ENCODE peak calls at places on chromosome 11, in seven cellular contexts. S is breast epithelium; B is CD4-positive, alpha-beta memory T cell; U is mesendoderm; G is lung; L is esophagus squamous epithelium; O is HepG2. A is an unnamed sample.
A peak's percentile ranks its signal among the peaks of the same experiment; 100 is the strongest.

GRCh38 chr11:96607890-96608558 is 218.2 kb downstream of the JRKL start:
- DNase-seq in S (no peak), B (no peak), U (peak; percentile 78), G (no peak), L (no peak), O (no peak), A (no peak)

GRCh38 chr11:18495268-18495667 is 31.5 kb downstream of the TSG101 start:
- DNase-seq in S (no peak), B (no peak), U (no peak), G (no peak), L (no peak), O (no peak), A (no peak)

GRCh38 chr11:88680806-88681205 is 343.3 kb upstream of the CTSC start:
- DNase-seq in S (no peak), B (no peak), U (no peak), G (no peak), L (no peak), O (no peak), A (no peak)

GRCh38 chr11:68266121-68266891 is 5.5 kb downstream of the C11orf24 start:
- DNase-seq in S (no peak), B (no peak), U (no peak), G (no peak), L (no peak), O (no peak), A (no peak)

GRCh38 chr11:86152901-86153300 is 84.0 kb upstream of the PICALM start:
- DNase-seq in S (no peak), B (no peak), U (no peak), G (no peak), L (no peak), O (no peak), A (no peak)

GRCh38 chr11:78350101-78350645 is 67.4 kb downstream of the GAB2 start:
- DNase-seq in S (no peak), B (no peak), U (peak; percentile 64), G (no peak), L (no peak), O (no peak), A (peak; percentile 30)

GRCh38 chr11:82823635-82824614 is 76.3 kb downstream of the PRCP start:
- DNase-seq in S (no peak), B (no peak), U (no peak), G (no peak), L (no peak), O (no peak), A (no peak)

GRCh38 chr11:21427750-21428149 is 758.4 kb downstream of the NELL1 start:
- DNase-seq in S (no peak), B (no peak), U (no peak), G (no peak), L (no peak), O (no peak), A (no peak)

GRCh38 chr11:2092956-2093412 is 46.2 kb downstream of the IGF2 start:
- DNase-seq in S (peak; percentile 96), B (peak; percentile 81), U (no peak), G (peak; percentile 82), L (no peak), O (no peak), A (no peak)

GRCh38 chr11:57646756-57647303 is 2.9 kb downstream of the YPEL4 start:
- DNase-seq in S (no peak), B (no peak), U (peak; percentile 60), G (no peak), L (no peak), O (no peak), A (no peak)

GRCh38 chr11:64098318-64098831 is 62.6 kb downstream of the FLRT1 start:
- DNase-seq in S (no peak), B (no peak), U (no peak), G (no peak), L (no peak), O (peak; percentile 73), A (no peak)

GRCh38 chr11:131980878-131981668 is 610.7 kb downstream of the NTM start:
- DNase-seq in S (no peak), B (no peak), U (no peak), G (no peak), L (no peak), O (no peak), A (no peak)

GRCh38 chr11:102553835-102554282 is 23.3 kb upstream of the MMP7 start:
- DNase-seq in S (no peak), B (no peak), U (no peak), G (no peak), L (no peak), O (peak; percentile 68), A (no peak)

GRCh38 chr11:123357990-123358827 is 71.9 kb upstream of the GRAMD1B start:
- DNase-seq in S (no peak), B (no peak), U (peak; percentile 57), G (no peak), L (no peak), O (no peak), A (no peak)

GRCh38 chr11:97110376-97110775 is 720.6 kb downstream of the JRKL start:
- DNase-seq in S (no peak), B (no peak), U (no peak), G (no peak), L (no peak), O (no peak), A (no peak)

GRCh38 chr11:96652516-96652915 is 262.7 kb downstream of the JRKL start:
- DNase-seq in S (no peak), B (no peak), U (no peak), G (no peak), L (no peak), O (no peak), A (no peak)

GRCh38 chr11:130513132-130513531 is 64.7 kb downstream of the ADAMTS15 start:
- DNase-seq in S (no peak), B (no peak), U (no peak), G (no peak), L (no peak), O (no peak), A (no peak)

GRCh38 chr11:92295175-92296137 is 70.8 kb downstream of the FAT3 start:
- DNase-seq in S (no peak), B (no peak), U (no peak), G (no peak), L (no peak), O (no peak), A (no peak)

GRCh38 chr11:72864692-72865655 is 50.8 kb downstream of the ATG16L2 start:
- DNase-seq in S (no peak), B (no peak), U (no peak), G (no peak), L (no peak), O (no peak), A (no peak)

GRCh38 chr11:101718406-101718805 is 134.6 kb upstream of the TRPC6 start:
- DNase-seq in S (no peak), B (no peak), U (no peak), G (no peak), L (no peak), O (no peak), A (no peak)

GRCh38 chr11:115420524-115420923 is 83.7 kb downstream of the CADM1 start:
- DNase-seq in S (no peak), B (no peak), U (no peak), G (no peak), L (no peak), O (no peak), A (no peak)

GRCh38 chr11:12245091-12245490 is 132.3 kb upstream of the PARVA start:
- DNase-seq in S (no peak), B (no peak), U (no peak), G (no peak), L (no peak), O (no peak), A (no peak)

GRCh38 chr11:20014067-20014402 is 146.2 kb downstream of the DBX1 start:
- DNase-seq in S (no peak), B (no peak), U (no peak), G (no peak), L (no peak), O (no peak), A (no peak)

GRCh38 chr11:19555266-19555665 is 157.4 kb upstream of the NAV2 start:
- DNase-seq in S (no peak), B (no peak), U (no peak), G (no peak), L (no peak), O (no peak), A (no peak)

DNA sequence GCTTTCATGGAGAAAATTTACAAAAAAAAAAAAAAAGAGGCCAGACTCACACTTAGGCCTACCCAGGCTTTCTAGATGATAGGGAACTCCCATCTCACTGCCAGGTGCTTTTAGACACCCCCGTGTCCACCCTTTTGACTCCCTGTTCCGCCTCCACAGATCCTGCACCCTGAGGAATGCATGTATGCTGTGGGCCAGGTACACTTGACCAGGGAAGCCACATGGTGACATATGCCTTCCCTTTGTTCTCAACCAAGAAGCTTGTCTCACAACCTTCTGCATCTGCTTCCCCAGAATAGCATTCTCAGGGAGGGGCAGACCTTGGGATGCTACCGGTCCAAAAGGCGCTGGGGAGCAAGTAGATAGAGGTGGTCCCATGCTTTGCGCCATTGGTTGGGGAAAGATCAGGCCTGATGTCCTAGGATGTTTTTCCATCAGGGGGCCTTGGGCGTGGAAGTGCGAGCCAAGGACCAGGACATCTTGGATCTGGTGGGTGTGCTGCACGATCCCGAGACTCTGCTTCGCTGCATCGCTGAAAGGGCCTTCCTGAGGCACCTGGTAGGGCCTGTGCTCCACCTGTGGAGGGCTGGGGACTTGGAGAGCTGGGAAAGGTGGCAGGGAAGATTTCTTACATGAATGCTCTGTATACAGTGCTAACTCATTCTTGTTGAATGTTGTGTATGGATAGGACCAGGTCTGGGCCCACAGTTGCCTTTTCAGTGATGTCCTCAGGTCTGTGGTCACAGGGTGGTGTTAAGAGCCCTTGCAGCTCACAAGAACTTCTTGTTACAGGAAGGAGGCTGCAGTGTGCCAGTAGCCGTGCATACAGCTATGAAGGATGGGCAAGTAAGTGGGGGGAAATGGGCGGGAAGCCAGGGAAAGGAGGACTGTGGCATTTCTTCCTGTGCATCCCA is 7.5 kb downstream of the HMBS start:
- DNase-seq in S (no peak), B (no peak), U (no peak), G (peak; percentile 49), L (no peak), O (no peak), A (no peak)
- H3K4me3 ChIP-seq in S (no peak overlapping the region), B (no peak overlapping the region), U (no peak overlapping the region), G (no peak overlapping the region), L (peak overlapping the region; percentile 93), O (no peak overlapping the region), A (no peak overlapping the region)

GRCh38 chr11:111044751-111045407 is 200.6 kb upstream of the POU2AF2 start:
- DNase-seq in S (no peak), B (no peak), U (no peak), G (no peak), L (no peak), O (no peak), A (no peak)
- H3K27ac ChIP-seq in S (no peak overlapping the region), B (no peak overlapping the region), U (no peak overlapping the region), G (no peak overlapping the region), L (peak overlapping the region; percentile 58), O (no peak overlapping the region), A (no peak overlapping the region)

GRCh38 chr11:60897496-60897895 is 8.9 kb downstream of the PRPF19 start:
- DNase-seq in S (no peak), B (no peak), U (no peak), G (no peak), L (no peak), O (no peak), A (peak; percentile 1)
- H3K36me3 ChIP-seq in S (peaks cover 21% of the 10 kb centered on the region), B (peaks cover 80% of the 10 kb centered on the region), U (peaks cover 32% of the 10 kb centered on the region), G (peaks cover 60% of the 10 kb centered on the region), L (peaks cover 77% of the 10 kb centered on the region), O (peaks cover 84% of the 10 kb centered on the region), A (no peaks in the 10 kb centered on the region)

DNA sequence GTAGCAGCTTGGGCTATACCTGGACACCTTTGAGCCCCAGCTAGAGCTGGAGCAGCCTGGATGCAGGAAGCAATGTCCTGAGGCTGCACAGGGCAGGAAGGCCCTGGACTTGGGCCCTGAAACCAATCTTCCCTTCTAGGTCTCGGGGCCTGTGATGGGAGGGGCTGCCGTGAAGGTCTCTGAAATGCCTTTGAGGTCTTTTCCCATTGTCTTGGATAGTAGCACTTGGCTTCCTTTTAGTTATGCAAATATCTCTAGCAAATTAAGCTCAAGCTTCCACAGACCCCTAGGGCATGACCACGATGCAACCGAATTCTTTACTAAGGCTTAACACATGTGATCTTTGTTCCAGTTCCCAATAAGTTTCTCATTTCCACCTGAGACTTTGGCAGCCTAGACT is 40.0 kb downstream of the LINC01488 start:
- DNase-seq in S (no peak), B (no peak), U (peak; percentile 87), G (no peak), L (no peak), O (no peak), A (no peak)
- H3K4me3 ChIP-seq in S (no peak overlapping the region), B (no peak overlapping the region), U (no peak overlapping the region), G (no peak overlapping the region), L (no peak overlapping the region), O (no peak overlapping the region), A (no peak overlapping the region)

A was measured in uterus.